ENCODE peak calls at places on chromosomes 7 and 10, in six cellular contexts. X is hippocampal formation; P is upper lobe of left lung; T is stimulated activated CD4-positive, alpha-beta T cell treated with anti-CD3 and anti-CD28 coated beads, Interleukin-12 subunit alpha, Interleukin-12 subunit beta, amount 100 ng/mL, for 48 hours; C is spleen; S is cardiac muscle cell. N is an unnamed sample.

GRCh38 chr10:119859422-119860258 is 13.0 kb downstream of the MCMBP start:
- DNase-seq in X (no peak), P (no peak), T (no peak), C (no peak), S (peak; percentile 61), N (peak; percentile 60)

GRCh38 chr10:121668336-121669009 is 70.2 kb upstream of the FGFR2 start:
- DNase-seq in X (peak; percentile 19), P (no peak), T (no peak), C (no peak), S (peak; percentile 88), N (no peak)

GRCh38 chr10:25933653-25934608 is at the start of gene MYO3A:
- DNase-seq in X (no peak), P (peak; percentile 79), T (no peak), C (peak; percentile 71), S (peak; percentile 44), N (no peak)

GRCh38 chr7:22875475-22875874 is 52.8 kb upstream of the TOMM7 start:
- DNase-seq in X (no peak), P (no peak), T (no peak), C (no peak), S (no peak), N (no peak)

GRCh38 chr10:132562177-132562915 is 24.8 kb downstream of the INPP5A start:
- DNase-seq in X (no peak), P (peak; percentile 69), T (no peak), C (peak; percentile 75), S (no peak), N (no peak)

GRCh38 chr7:124033093-124033806 is 383 bp upstream of the TMEM229A start:
- DNase-seq in X (peak; percentile 84), P (peak; percentile 84), T (no peak), C (no peak), S (peak; percentile 66), N (no peak)

GRCh38 chr10:1404236-1404952 is 332.9 kb downstream of the ADARB2 start:
- DNase-seq in X (no peak), P (no peak), T (no peak), C (peak; percentile 50), S (no peak), N (no peak)

GRCh38 chr7:4172883-4173282 is 509.2 kb upstream of the FOXK1 start:
- DNase-seq in X (no peak), P (no peak), T (no peak), C (no peak), S (no peak), N (no peak)

GRCh38 chr7:953547-954327 is 743 bp downstream of the ADAP1 start:
- DNase-seq in X (peak; percentile 74), P (peak; percentile 94), T (no peak), C (peak; percentile 92), S (peak; percentile 69), N (no peak)

GRCh38 chr7:150371996-150372270 is 3.3 kb downstream of the REPIN1 start:
- DNase-seq in X (no peak), P (peak; percentile 81), T (no peak), C (no peak), S (no peak), N (no peak)

GRCh38 chr7:148927141-148927540 is 43.0 kb upstream of the EZH2 start:
- DNase-seq in X (no peak), P (no peak), T (no peak), C (peak; percentile 1), S (no peak), N (no peak)

GRCh38 chr7:142885311-142886230 is at the start of gene TRPV6:
- DNase-seq in X (no peak), P (peak; percentile 58), T (no peak), C (peak; percentile 68), S (peak; percentile 33), N (no peak)

GRCh38 chr7:4233621-4234497 is 448.2 kb upstream of the FOXK1 start:
- DNase-seq in X (no peak), P (no peak), T (no peak), C (peak; percentile 51), S (no peak), N (no peak)

GRCh38 chr10:124998624-124999291 is 56.8 kb downstream of the ZRANB1 start:
- DNase-seq in X (no peak), P (peak; percentile 64), T (no peak), C (peak; percentile 66), S (no peak), N (no peak)

N was measured in erythroblast.